ENCODE peak calls at places on chromosomes 6 and 20, in five cellular contexts. B is foreskin fibroblast, C is cardiac fibroblast, Q is psoas muscle, M is upper lobe of left lung. V is an unnamed sample.

GRCh38 chr20:62908971-62909791 is 17.1 kb downstream of the DIDO1 start:
- DNase-seq in B (no peak), Q (no peak), M (peak), C (no peak), V (no peak)

GRCh38 chr6:12555267-12555666 is 161.3 kb upstream of the PHACTR1 start:
- DNase-seq in B (peak), C (peak), Q (no peak), M (no peak), V (peak)

GRCh38 chr6:8983202-8983688 is 547.9 kb upstream of the SLC35B3 start:
- DNase-seq in C (peak), B (peak), Q (peak), M (peak), V (peak)

GRCh38 chr20:20593447-20594170 is 118.8 kb downstream of the RALGAPA2 start:
- DNase-seq in C (peak), M (peak), B (peak), Q (no peak), V (no peak)

GRCh38 chr6:22328499-22328898 is 31.7 kb upstream of the PRL start:
- DNase-seq in Q (no peak), C (no peak), B (no peak), M (no peak), V (no peak)

GRCh38 chr20:62936996-62937352 is 973 bp upstream of the GID8 start:
- DNase-seq in C (peak), Q (no peak), M (peak), B (no peak), V (no peak)

GRCh38 chr6:3749390-3749978 is 2.0 kb downstream of the PXDC1 start:
- DNase-seq in B (no peak), C (no peak), M (peak), Q (no peak), V (no peak)

GRCh38 chr6:36383608-36384007 is 3.9 kb downstream of the ETV7 start:
- DNase-seq in Q (no peak), B (no peak), C (no peak), M (no peak), V (no peak)

GRCh38 chr6:105954148-105954547 is 132.0 kb upstream of the PRDM1 start:
- DNase-seq in Q (no peak), B (no peak), C (no peak), M (no peak), V (no peak)

GRCh38 chr6:90209527-90209926 is 87.1 kb downstream of the BACH2 start:
- DNase-seq in M (no peak), C (no peak), B (no peak), Q (no peak), V (no peak)

GRCh38 chr6:137122612-137123011 is 50.8 kb downstream of the IL22RA2 start:
- DNase-seq in C (no peak), Q (no peak), M (no peak), B (no peak), V (no peak)

GRCh38 chr6:64330694-64331309 is 695.2 kb downstream of the PHF3 start:
- DNase-seq in Q (peak), M (peak), B (peak), C (peak), V (no peak)

GRCh38 chr6:19789100-19789805 is 47.9 kb upstream of the ID4 start:
- DNase-seq in M (no peak), Q (no peak), C (peak), B (no peak), V (no peak)

GRCh38 chr6:150894935-150895686 is 29.6 kb downstream of the MTHFD1L start:
- DNase-seq in M (no peak), C (peak), B (peak), Q (no peak), V (no peak)

GRCh38 chr6:160137989-160138835 is 16.6 kb downstream of the SLC22A1 start:
- DNase-seq in C (peak), B (peak), M (no peak), Q (no peak), V (peak)

GRCh38 chr20:45969712-45970634 is 2.0 kb downstream of the ZNF335 start:
- DNase-seq in Q (peak), B (peak), C (peak), M (peak), V (no peak)

GRCh38 chr6:151313060-151313459 is 73.3 kb downstream of the AKAP12 start:
- DNase-seq in C (peak), Q (no peak), M (no peak), B (no peak), V (no peak)

GRCh38 chr20:61130156-61130555 is 121.9 kb upstream of the CDH4 start:
- DNase-seq in Q (no peak), B (no peak), M (no peak), C (no peak), V (no peak)

GRCh38 chr6:16464045-16464444 is 225.7 kb downstream of the GMPR start:
- DNase-seq in B (no peak), C (no peak), Q (no peak), M (no peak), V (no peak)

GRCh38 chr6:35810831-35811698 is 5.9 kb downstream of the LHFPL5 start:
- DNase-seq in M (no peak), B (peak), Q (no peak), C (peak), V (no peak)

GRCh38 chr6:2157441-2158127 is 87.8 kb downstream of the GMDS start:
- DNase-seq in C (peak), M (no peak), Q (no peak), B (peak), V (peak)

GRCh38 chr20:18624948-18625347 is 37.1 kb downstream of the DTD1 start:
- DNase-seq in Q (no peak), B (no peak), C (no peak), M (no peak), V (no peak)

GRCh38 chr6:136728033-136728939 is 64.0 kb downstream of the MAP3K5 start:
- DNase-seq in M (no peak), C (no peak), B (no peak), Q (no peak), V (no peak)

GRCh38 chr20:24585796-24586522 is 116.5 kb downstream of the SYNDIG1 start:
- DNase-seq in B (no peak), Q (no peak), C (no peak), M (no peak), V (no peak)

GRCh38 chr6:50353603-50354002 is 303.9 kb upstream of the DEFB112 start:
- DNase-seq in B (no peak), Q (no peak), C (no peak), M (no peak), V (no peak)

GRCh38 chr20:32404017-32404416 is 45.9 kb downstream of the ASXL1 start:
- DNase-seq in Q (no peak), M (no peak), B (no peak), C (no peak), V (no peak)

GRCh38 chr20:47355489-47356219 is 845 bp downstream of the ZMYND8 start:
- DNase-seq in C (peak), Q (no peak), M (no peak), B (no peak), V (no peak)

GRCh38 chr6:128767150-128767549 is 115.8 kb upstream of the LAMA2 start:
- DNase-seq in C (no peak), Q (no peak), M (no peak), B (no peak), V (no peak)

GRCh38 chr6:161186173-161186769 is 87.6 kb downstream of the AGPAT4 start:
- DNase-seq in Q (peak), B (peak), C (peak), M (peak), V (peak)

GRCh38 chr6:149246691-149247384 is 70.7 kb upstream of the TAB2 start:
- DNase-seq in Q (no peak), B (no peak), M (peak), C (no peak), V (no peak)

GRCh38 chr6:122610690-122611455 is 668 bp downstream of the PKIB start:
- DNase-seq in B (no peak), C (peak), M (peak), Q (peak), V (no peak)

GRCh38 chr6:122612838-122613237 is 2.6 kb downstream of the PKIB start:
- DNase-seq in B (no peak), Q (no peak), C (no peak), M (no peak), V (no peak)

GRCh38 chr6:122615409-122615808 is 5.2 kb downstream of the PKIB start:
- DNase-seq in M (no peak), Q (no peak), B (no peak), C (no peak), V (no peak)

GRCh38 chr6:122614303-122614702 is 4.1 kb downstream of the PKIB start:
- DNase-seq in B (no peak), Q (no peak), C (no peak), M (no peak), V (no peak)

GRCh38 chr6:122609881-122610689 is at the start of gene PKIB:
- DNase-seq in C (peak), B (peak), M (peak), Q (peak), V (no peak)
- TF ChIP-seq CTCF in C (peak), B (peak), M (peak), Q (no peak), V (no peak)

GRCh38 chr20:42987376-42988114 is 202.2 kb downstream of the PTPRT start:
- DNase-seq in M (no peak), B (no peak), C (no peak), Q (no peak), V (no peak)

GRCh38 chr20:42985628-42986027 is 204.1 kb downstream of the PTPRT start:
- DNase-seq in B (no peak), C (no peak), M (no peak), Q (no peak), V (no peak)

GRCh38 chr20:42981258-42981657 is 208.4 kb downstream of the PTPRT start:
- DNase-seq in M (no peak), B (no peak), C (no peak), Q (no peak), V (no peak)

GRCh38 chr20:42986143-42986773 is 203.4 kb downstream of the PTPRT start:
- DNase-seq in C (no peak), Q (no peak), B (no peak), M (no peak), V (no peak)
- H3K4me3 ChIP-seq in C (no peak), Q (no peak), B (no peak), M (no peak), V (no peak)

GRCh38 chr6:169868458-169868857 is 117.0 kb downstream of the ERMARD start:
- DNase-seq in C (no peak), Q (no peak), M (peak), B (no peak), V (no peak)

GRCh38 chr6:169867751-169868191 is 116.3 kb downstream of the ERMARD start:
- DNase-seq in Q (no peak), M (no peak), B (no peak), C (no peak), V (no peak)

GRCh38 chr6:169866140-169866534 is 114.7 kb downstream of the ERMARD start:
- DNase-seq in M (no peak), Q (no peak), C (no peak), B (no peak), V (no peak)

GRCh38 chr6:169865346-169866139 is 114.1 kb downstream of the ERMARD start:
- DNase-seq in Q (no peak), B (no peak), C (no peak), M (no peak), V (no peak)

GRCh38 chr6:169866668-169867521 is 115.5 kb downstream of the ERMARD start:
- DNase-seq in M (no peak), B (no peak), C (no peak), Q (no peak), V (no peak)
- TF ChIP-seq CTCF in M (no peak), B (no peak), C (no peak), Q (no peak), V (no peak)

GRCh38 chr6:162485464-162485863 is 242.1 kb downstream of the PRKN start:
- DNase-seq in B (no peak), C (no peak), M (no peak), Q (no peak), V (no peak)
- H3K4me3 ChIP-seq in B (no peak), C (no peak), M (no peak), Q (peak), V (no peak)

DNA sequence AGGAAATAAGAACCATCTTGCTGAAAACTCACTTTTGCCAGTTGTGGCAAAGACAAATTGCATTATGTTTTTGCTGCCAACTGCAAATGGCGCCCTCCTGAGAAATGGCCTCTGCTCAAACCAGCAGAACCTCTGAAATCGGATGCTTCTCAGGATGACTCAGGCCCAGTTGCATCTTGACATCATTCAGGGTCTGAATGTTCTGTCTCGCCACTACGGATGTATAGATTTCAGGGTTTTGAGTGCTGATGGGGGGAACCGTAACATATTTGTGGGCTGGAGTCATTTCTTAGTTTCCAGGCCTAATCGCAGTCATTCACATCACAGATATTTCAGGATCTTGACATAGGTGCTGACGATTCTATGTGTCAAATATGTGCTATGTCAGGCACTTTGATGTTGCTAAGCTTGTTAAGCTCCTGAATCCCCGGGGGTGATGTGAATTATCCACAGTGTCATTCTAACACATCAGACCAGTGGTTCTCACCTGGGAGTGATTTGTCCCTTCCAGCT is 207.1 kb downstream of the NFATC2 start:
- DNase-seq in C (peak), M (no peak), Q (no peak), B (peak), V (no peak)
- TF ChIP-seq CTCF in C (no peak), M (no peak), Q (no peak), B (no peak), V (peak)

GRCh38 chr6:108566406-108566805 is 5.7 kb downstream of the FOXO3 start:
- DNase-seq in C (no peak), M (no peak), Q (no peak), B (no peak), V (no peak)

GRCh38 chr6:108565893-108566292 is 5.2 kb downstream of the FOXO3 start:
- DNase-seq in Q (no peak), M (peak), C (peak), B (peak), V (no peak)

GRCh38 chr6:108563292-108563691 is 2.6 kb downstream of the FOXO3 start:
- DNase-seq in Q (no peak), C (no peak), B (no peak), M (no peak), V (no peak)

GRCh38 chr6:108564178-108564577 is 3.5 kb downstream of the FOXO3 start:
- DNase-seq in M (no peak), Q (no peak), B (peak), C (peak), V (peak)

GRCh38 chr6:108565091-108565766 is 4.5 kb downstream of the FOXO3 start:
- DNase-seq in C (peak), M (no peak), Q (no peak), B (no peak), V (no peak)
- H3K4me3 ChIP-seq in C (peak), M (peak), Q (peak), B (peak), V (no peak)

GRCh38 chr6:154933181-154933827 is 61.8 kb upstream of the TIAM2 start:
- DNase-seq in C (peak), M (no peak), B (peak), Q (no peak), V (peak)

GRCh38 chr6:154938245-154938583 is 56.9 kb upstream of the TIAM2 start:
- DNase-seq in Q (no peak), B (no peak), M (peak), C (no peak), V (no peak)

GRCh38 chr6:154932562-154933027 is 62.5 kb upstream of the TIAM2 start:
- DNase-seq in C (peak), M (no peak), B (peak), Q (no peak), V (peak)

GRCh38 chr6:154942770-154943169 is 52.3 kb upstream of the TIAM2 start:
- DNase-seq in Q (no peak), M (no peak), B (no peak), C (no peak), V (no peak)

GRCh38 chr6:154937306-154938244 is 57.5 kb upstream of the TIAM2 start:
- DNase-seq in B (no peak), Q (no peak), C (no peak), M (no peak), V (no peak)
- TF ChIP-seq CTCF in B (no peak), Q (no peak), C (no peak), M (no peak), V (no peak)

GRCh38 chr20:13891575-13891974 is 98.8 kb downstream of the SEL1L2 start:
- DNase-seq in M (no peak), Q (no peak), C (no peak), B (no peak), V (no peak)
- H3K4me3 ChIP-seq in M (no peak), Q (no peak), C (no peak), B (no peak), V (no peak)

GRCh38 chr6:125041740-125042459 is 79.7 kb downstream of the RNF217 start:
- DNase-seq in M (no peak), Q (no peak), B (peak), C (no peak), V (no peak)
- TF ChIP-seq CTCF in M (no peak), Q (no peak), B (no peak), C (peak), V (no peak)

GRCh38 chr6:99356641-99357040 is 7.2 kb upstream of the FAXC start:
- DNase-seq in M (no peak), C (no peak), Q (no peak), B (no peak), V (no peak)

GRCh38 chr6:99353126-99353525 is 3.7 kb upstream of the FAXC start:
- DNase-seq in Q (no peak), B (no peak), C (no peak), M (no peak), V (no peak)

GRCh38 chr6:99359800-99360199 is 10.3 kb upstream of the FAXC start:
- DNase-seq in B (no peak), Q (no peak), M (no peak), C (no peak), V (no peak)

GRCh38 chr6:99350573-99350972 is 1.1 kb upstream of the FAXC start:
- DNase-seq in Q (no peak), B (no peak), M (peak), C (no peak), V (no peak)

GRCh38 chr6:99354983-99355382 is 5.5 kb upstream of the FAXC start:
- DNase-seq in Q (no peak), C (no peak), M (no peak), B (no peak), V (no peak)
- H3K4me3 ChIP-seq in Q (no peak), C (no peak), M (no peak), B (no peak), V (no peak)